ENCODE peak calls at places on chromosomes 16 and 17, in ten cellular contexts. M, H, B, W, Y, Z, R, G, S and P are unnamed samples. For H3K9me3, the result is how much of the 10 kb centered on the place peaks cover.

GRCh38 chr16:31251435-31251834 is 8.3 kb upstream of the ITGAM start:
- DNase-seq in M (no peak), H (no peak), B (no peak), W (no peak), Y (no peak), Z (no peak), R (no peak), G (no peak), S (no peak), P (no peak)

GRCh38 chr16:23434380-23434779 is 18.6 kb downstream of the COG7 start:
- DNase-seq in M (no peak), H (no peak), B (no peak), W (no peak), Y (no peak), Z (peak), R (peak), G (peak), S (no peak), P (no peak)

GRCh38 chr17:43992641-43993040 is 11.8 kb upstream of the NAGS start:
- DNase-seq in M (no peak), H (no peak), B (no peak), W (no peak), Y (no peak), Z (no peak), R (no peak), G (no peak), S (no peak), P (no peak)

GRCh38 chr16:69316595-69317034 is 5.5 kb downstream of the VPS4A start:
- DNase-seq in M (no peak), H (no peak), B (no peak), W (no peak), Y (no peak), Z (no peak), R (no peak), G (no peak), S (no peak), P (no peak)

GRCh38 chr17:78532311-78532710 is 44.9 kb downstream of the DNAH17 start:
- DNase-seq in M (no peak), H (no peak), B (no peak), W (no peak), Y (no peak), Z (no peak), R (no peak), G (no peak), S (no peak), P (no peak)

GRCh38 chr16:85757341-85757822 is 6.5 kb upstream of the C16orf74 start:
- DNase-seq in M (no peak), H (no peak), B (peak), W (no peak), Y (no peak), Z (no peak), R (no peak), G (no peak), S (no peak), P (no peak)

GRCh38 chr17:51768706-51769105 is 389.8 kb downstream of the CA10 start:
- DNase-seq in M (no peak), H (no peak), B (no peak), W (no peak), Y (no peak), Z (no peak), R (no peak), G (no peak), S (no peak), P (no peak)

GRCh38 chr17:26809033-26809432 is 484.9 kb upstream of the WSB1 start:
- DNase-seq in M (no peak), H (no peak), B (no peak), W (no peak), Y (no peak), Z (peak), R (no peak), G (no peak), S (no peak), P (no peak)

GRCh38 chr17:75473246-75473645 is 16.8 kb downstream of the TMEM94 start:
- DNase-seq in M (peak), H (no peak), B (peak), W (no peak), Y (no peak), Z (no peak), R (no peak), G (no peak), S (no peak), P (no peak)

GRCh38 chr17:148757-149156 is 11.4 kb downstream of the SCGB1C2 start:
- DNase-seq in M (no peak), H (no peak), B (no peak), W (no peak), Y (peak), Z (no peak), R (peak), G (no peak), S (no peak), P (peak)

GRCh38 chr17:65755799-65756198 is 194.4 kb upstream of the AXIN2 start:
- DNase-seq in M (no peak), H (no peak), B (no peak), W (no peak), Y (no peak), Z (no peak), R (no peak), G (no peak), S (no peak), P (no peak)

GRCh38 chr16:60744198-60744597 is 1292.0 kb downstream of the CDH8 start:
- DNase-seq in M (no peak), H (no peak), B (no peak), W (no peak), Y (no peak), Z (no peak), R (no peak), G (no peak), S (no peak), P (no peak)

GRCh38 chr16:60741810-60742209 is 1294.4 kb downstream of the CDH8 start:
- DNase-seq in M (no peak), H (no peak), B (no peak), W (no peak), Y (no peak), Z (no peak), R (no peak), G (no peak), S (no peak), P (no peak)

DNA sequence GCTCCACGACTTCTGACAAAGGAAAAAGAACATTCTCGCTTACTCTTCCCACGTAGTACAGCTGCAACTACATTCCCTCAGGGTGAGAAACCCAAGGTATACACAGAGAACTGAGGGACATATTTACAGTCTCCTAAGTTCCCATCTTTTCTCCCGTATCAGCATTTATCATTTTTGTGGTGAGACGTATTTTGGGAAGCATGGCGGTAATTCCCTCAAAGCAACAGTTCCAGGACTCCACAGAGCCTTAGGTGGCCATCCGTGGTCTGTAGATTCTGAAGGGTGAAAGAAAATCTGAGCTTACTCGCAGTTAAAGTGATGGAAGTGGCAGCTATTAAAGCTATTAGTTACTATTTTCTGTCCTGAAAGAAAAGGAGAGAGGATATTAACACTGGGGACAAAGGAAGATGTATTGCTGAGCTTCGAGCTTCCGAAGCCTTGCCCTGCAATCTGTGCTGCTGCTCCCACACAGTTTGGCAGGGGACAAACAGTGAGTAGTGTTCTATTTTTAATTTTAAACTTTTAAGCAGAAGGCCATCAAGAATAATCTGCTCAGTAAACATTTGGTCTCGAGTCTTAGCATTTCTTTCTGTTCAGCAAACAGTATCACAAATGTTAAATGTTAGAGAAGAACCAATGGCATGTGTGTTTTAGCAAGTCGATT is 1296.1 kb downstream of the CDH8 start:
- DNase-seq in M (no peak), H (no peak), B (no peak), W (no peak), Y (no peak), Z (no peak), R (no peak), G (no peak), S (no peak), P (no peak)
- H3K9me3 ChIP-seq in M (under half), H (under half), B (under half), W (under half), Y (under half), Z (under half), R (under half), G (under half), S (under half), P (under half)

DNA sequence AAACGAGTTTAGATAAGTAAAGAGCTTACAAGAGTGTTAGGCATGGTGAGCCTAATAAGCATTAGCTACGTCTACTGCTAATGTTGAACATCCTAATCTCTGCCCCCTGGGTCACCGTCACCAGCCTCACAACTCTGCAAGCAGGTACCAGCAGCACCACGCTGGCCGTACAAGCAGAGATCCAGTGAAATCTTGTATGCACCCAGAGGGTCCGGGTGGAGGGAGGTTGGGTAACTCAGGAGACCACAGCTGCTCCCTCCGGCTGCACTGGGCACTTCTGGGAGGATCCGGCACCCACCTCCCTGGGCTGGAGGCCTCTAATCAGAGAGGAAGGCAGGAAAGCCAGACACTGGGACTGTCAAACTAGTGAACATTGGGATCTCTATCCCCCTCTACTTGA is 8.4 kb upstream of the OR1F1 start:
- DNase-seq in M (no peak), H (no peak), B (no peak), W (no peak), Y (no peak), Z (no peak), R (no peak), G (no peak), S (no peak), P (no peak)
- H3K9me3 ChIP-seq in M (under half), H (under half), B (under half), W (under half), Y (under half), Z (under half), R (under half), G (under half), S (under half), P (under half)

GRCh38 chr17:35790826-35791225 is 4.6 kb downstream of the MMP28 start:
- DNase-seq in M (no peak), H (no peak), B (no peak), W (no peak), Y (no peak), Z (no peak), R (no peak), G (no peak), S (no peak), P (peak)

GRCh38 chr17:35788504-35788998 is 6.9 kb downstream of the MMP28 start:
- DNase-seq in M (peak), H (no peak), B (peak), W (no peak), Y (no peak), Z (no peak), R (no peak), G (no peak), S (no peak), P (peak)

GRCh38 chr17:35789044-35789443 is 6.4 kb downstream of the MMP28 start:
- DNase-seq in M (no peak), H (no peak), B (peak), W (no peak), Y (no peak), Z (no peak), R (no peak), G (no peak), S (no peak), P (peak)

GRCh38 chr17:35784895-35785294 is 10.5 kb downstream of the MMP28 start:
- DNase-seq in M (no peak), H (no peak), B (peak), W (no peak), Y (no peak), Z (no peak), R (no peak), G (no peak), S (no peak), P (no peak)

DNA sequence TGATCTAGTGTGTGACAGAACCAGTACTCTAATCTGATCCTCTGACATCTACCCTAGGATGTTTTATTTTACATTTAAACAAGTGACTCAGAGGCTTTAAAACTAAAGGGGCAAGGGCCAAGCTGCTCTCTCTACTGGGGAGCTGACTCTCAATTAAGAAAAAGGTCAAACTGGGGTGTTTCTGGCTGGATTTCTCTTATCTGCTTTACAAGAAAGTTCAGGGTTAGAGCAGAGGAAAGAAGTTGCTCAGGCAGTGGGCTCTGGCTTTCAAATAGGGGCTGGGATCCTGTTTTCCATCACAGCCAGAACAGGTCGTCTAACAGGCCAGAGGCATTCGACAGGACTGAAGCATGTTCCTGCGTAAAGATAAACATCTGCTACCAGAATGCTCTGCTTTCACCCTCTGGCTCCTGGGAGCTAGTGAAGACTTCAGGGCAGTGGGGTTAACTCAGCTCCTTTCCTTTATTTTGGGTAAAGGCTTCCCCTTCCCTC is 8.5 kb downstream of the MMP28 start:
- DNase-seq in M (no peak), H (no peak), B (peak), W (no peak), Y (no peak), Z (no peak), R (no peak), G (no peak), S (peak), P (no peak)
- H3K9me3 ChIP-seq in M (under half), H (under half), B (under half), W (under half), Y (under half), Z (under half), R (under half), G (under half), S (under half), P (under half)

DNA sequence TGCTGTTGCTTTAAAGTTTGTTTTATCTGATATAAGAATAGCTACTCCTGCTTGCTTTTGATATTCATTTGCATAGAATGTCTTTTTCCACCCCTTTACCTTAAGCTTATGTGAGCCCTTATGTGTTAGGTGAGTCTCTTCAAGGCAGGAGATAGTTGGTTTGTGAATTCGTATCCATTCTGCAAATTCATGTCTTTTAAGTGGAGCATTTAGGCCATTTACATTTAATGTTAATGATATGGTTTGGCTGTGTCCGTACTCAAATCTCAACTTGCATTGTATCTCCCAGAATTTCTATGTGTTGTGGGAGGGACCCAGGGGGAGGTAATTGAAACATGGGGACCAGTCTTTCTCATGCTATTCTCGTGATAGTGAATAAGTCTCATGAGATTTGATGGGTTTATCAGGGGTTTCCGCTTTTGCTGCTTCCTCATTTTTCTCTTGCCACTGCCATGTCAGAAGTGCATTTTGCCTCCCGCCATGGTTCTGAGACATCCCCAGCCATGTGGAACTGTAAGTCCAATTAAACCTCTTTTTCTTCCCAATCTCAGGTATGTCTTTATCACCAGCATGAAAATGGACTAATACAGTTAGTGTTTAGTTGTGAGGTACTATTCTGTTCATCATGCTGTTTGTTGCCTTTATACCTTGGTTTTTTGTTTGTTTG is 27.2 kb downstream of the ATF7IP2 start:
- DNase-seq in M (no peak), H (no peak), B (no peak), W (no peak), Y (no peak), Z (no peak), R (no peak), G (no peak), S (no peak), P (no peak)
- H3K9me3 ChIP-seq in M (under half), H (under half), B (under half), W (under half), Y (under half), Z (under half), R (under half), G (half or more), S (half or more), P (under half)

DNA sequence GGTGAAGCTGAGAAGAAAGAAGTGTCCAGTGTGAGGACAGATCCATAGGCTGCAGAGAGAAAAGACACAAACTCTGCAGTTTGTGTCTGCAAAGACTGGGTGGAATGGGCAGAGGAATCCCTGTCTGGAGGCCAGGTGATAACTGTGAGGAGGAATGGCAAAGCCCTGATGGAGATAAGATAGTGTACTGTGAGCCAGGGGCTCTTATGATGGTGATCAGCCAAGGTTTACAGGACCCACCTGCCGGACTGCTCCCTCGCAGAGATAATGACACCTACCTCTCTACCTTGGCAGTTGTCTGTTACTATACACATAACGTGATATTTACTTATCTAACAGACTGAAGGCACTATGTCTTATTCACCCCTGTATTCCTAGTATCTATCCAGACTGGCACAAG is 92.6 kb upstream of the ASIC2 start:
- DNase-seq in M (no peak), H (no peak), B (no peak), W (no peak), Y (no peak), Z (no peak), R (no peak), G (no peak), S (no peak), P (no peak)
- H3K9me3 ChIP-seq in M (under half), H (under half), B (under half), W (under half), Y (under half), Z (under half), R (under half), G (under half), S (under half), P (under half)

GRCh38 chr17:61283043-61283442 is 116.6 kb upstream of the TBX2 start:
- DNase-seq in M (no peak), H (no peak), B (no peak), W (no peak), Y (no peak), Z (no peak), R (no peak), G (no peak), S (no peak), P (no peak)

GRCh38 chr17:61282377-61282776 is 117.3 kb upstream of the TBX2 start:
- DNase-seq in M (no peak), H (no peak), B (no peak), W (no peak), Y (no peak), Z (no peak), R (no peak), G (no peak), S (no peak), P (no peak)

GRCh38 chr17:61285483-61286320 is 113.9 kb upstream of the TBX2 start:
- DNase-seq in M (no peak), H (no peak), B (peak), W (no peak), Y (no peak), Z (no peak), R (peak), G (no peak), S (no peak), P (no peak)

GRCh38 chr17:61284746-61285145 is 114.9 kb upstream of the TBX2 start:
- DNase-seq in M (no peak), H (no peak), B (peak), W (no peak), Y (no peak), Z (no peak), R (no peak), G (no peak), S (no peak), P (no peak)

GRCh38 chr17:61284174-61284573 is 115.5 kb upstream of the TBX2 start:
- DNase-seq in M (no peak), H (no peak), B (no peak), W (no peak), Y (no peak), Z (no peak), R (no peak), G (no peak), S (no peak), P (no peak)
- H3K9me3 ChIP-seq in M (under half), H (under half), B (under half), W (under half), Y (under half), Z (under half), R (under half), G (under half), S (under half), P (under half)

DNA sequence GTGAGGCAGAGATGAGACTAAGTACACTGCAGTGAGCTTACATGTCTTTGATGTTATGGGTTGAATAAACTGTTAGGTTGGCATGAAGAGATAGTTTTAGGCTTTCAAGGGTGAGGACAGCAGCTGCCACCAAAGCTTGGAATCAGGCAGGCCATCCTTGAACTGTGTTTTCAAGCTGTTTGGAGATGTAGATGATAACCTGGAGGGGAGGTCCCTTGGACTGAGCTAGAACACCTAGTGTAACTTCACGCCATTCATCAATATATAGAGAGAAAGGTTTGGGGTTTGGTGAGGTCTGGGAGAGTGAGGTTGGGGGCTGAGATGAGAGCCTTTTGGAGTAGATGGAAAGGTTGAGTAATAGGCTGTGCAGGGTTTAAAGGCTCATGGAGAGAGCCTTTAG is 2447.0 kb downstream of the TP53TG3F start:
- DNase-seq in M (no peak), H (no peak), B (no peak), W (no peak), Y (no peak), Z (no peak), R (no peak), G (no peak), S (no peak), P (no peak)
- H3K9me3 ChIP-seq in M (under half), H (under half), B (under half), W (under half), Y (under half), Z (under half), R (under half), G (under half), S (under half), P (under half)

DNA sequence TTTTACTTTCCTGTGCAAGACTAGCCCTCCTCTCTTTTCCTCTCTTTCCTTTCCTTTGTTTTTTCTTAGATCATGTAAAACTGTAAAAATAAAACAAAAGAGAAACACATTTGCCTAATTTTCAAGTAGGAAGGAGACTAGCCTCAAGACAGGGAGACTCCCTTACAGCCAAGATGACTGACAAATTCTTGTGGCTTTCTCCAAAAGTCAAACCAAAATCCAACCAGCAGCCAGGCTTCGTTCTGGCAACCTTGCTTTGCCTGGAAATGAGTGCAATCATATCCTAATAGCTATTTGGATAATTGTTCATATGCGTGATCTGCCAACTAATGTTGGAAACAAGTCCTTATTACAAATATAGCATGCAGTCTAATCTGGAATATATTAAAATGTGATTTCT is 868.9 kb upstream of the SOX9 start:
- DNase-seq in M (no peak), H (no peak), B (peak), W (no peak), Y (no peak), Z (no peak), R (no peak), G (no peak), S (no peak), P (no peak)
- H3K9me3 ChIP-seq in M (under half), H (under half), B (under half), W (under half), Y (under half), Z (under half), R (under half), G (under half), S (under half), P (under half)